ENCODE peak calls at places on chromosomes 5 and 9, in seven cellular contexts. V is astrocyte, P is OCI-LY7, G is mucosa of descending colon, S is A549, I is hepatocyte, D is fibroblast of lung. K is an unnamed sample.

GRCh38 chr9:137723396-137724113 is 104.8 kb downstream of the EHMT1 start:
- DNase-seq in V (no peak), P (no peak), G (no peak), S (no peak), I (no peak), D (no peak), K (no peak)

GRCh38 chr5:73218552-73219171 is 45.7 kb downstream of the TMEM174 start:
- DNase-seq in V (peak; percentile 41), P (peak; percentile 15), G (no peak), S (peak; percentile 44), I (peak; percentile 42), D (peak; percentile 60), K (peak; percentile 63)

GRCh38 chr9:114028646-114029045 is 49.5 kb downstream of the AMBP start:
- DNase-seq in V (no peak), P (no peak), G (no peak), S (no peak), I (no peak), D (no peak), K (no peak)

GRCh38 chr5:108748010-108748353 is 285 bp downstream of the FER start:
- DNase-seq in V (no peak), P (no peak), G (no peak), S (no peak), I (no peak), D (no peak), K (no peak)

GRCh38 chr5:44051591-44051990 is 337.6 kb downstream of the FGF10 start:
- DNase-seq in V (no peak), P (no peak), G (no peak), S (no peak), I (no peak), D (no peak), K (no peak)

GRCh38 chr5:91955610-91956009 is 572.5 kb upstream of the ARRDC3 start:
- DNase-seq in V (peak; percentile 12), P (no peak), G (no peak), S (no peak), I (no peak), D (no peak), K (no peak)

GRCh38 chr9:128096614-128097013 is 28.6 kb downstream of the SLC25A25 start:
- DNase-seq in V (no peak), P (no peak), G (no peak), S (no peak), I (peak; percentile 13), D (no peak), K (no peak)

GRCh38 chr5:63822633-63823032 is 139.6 kb downstream of the HTR1A start:
- DNase-seq in V (no peak), P (no peak), G (no peak), S (no peak), I (no peak), D (no peak), K (no peak)

GRCh38 chr5:139383993-139384590 is 995 bp upstream of the SLC23A1 start:
- DNase-seq in V (no peak), P (no peak), G (no peak), S (no peak), I (no peak), D (no peak), K (no peak)

GRCh38 chr5:78717674-78718073 is 69.1 kb upstream of the LHFPL2 start:
- DNase-seq in V (peak; percentile 54), P (no peak), G (no peak), S (no peak), I (peak; percentile 47), D (peak; percentile 29), K (peak; percentile 23)

GRCh38 chr9:969310-969692 is 7.2 kb upstream of the DMRT3 start:
- DNase-seq in V (no peak), P (no peak), G (no peak), S (no peak), I (no peak), D (no peak), K (no peak)

GRCh38 chr9:96089425-96089824 is 212.6 kb downstream of the HSD17B3 start:
- DNase-seq in V (no peak), P (no peak), G (no peak), S (no peak), I (no peak), D (no peak), K (no peak)

DNA sequence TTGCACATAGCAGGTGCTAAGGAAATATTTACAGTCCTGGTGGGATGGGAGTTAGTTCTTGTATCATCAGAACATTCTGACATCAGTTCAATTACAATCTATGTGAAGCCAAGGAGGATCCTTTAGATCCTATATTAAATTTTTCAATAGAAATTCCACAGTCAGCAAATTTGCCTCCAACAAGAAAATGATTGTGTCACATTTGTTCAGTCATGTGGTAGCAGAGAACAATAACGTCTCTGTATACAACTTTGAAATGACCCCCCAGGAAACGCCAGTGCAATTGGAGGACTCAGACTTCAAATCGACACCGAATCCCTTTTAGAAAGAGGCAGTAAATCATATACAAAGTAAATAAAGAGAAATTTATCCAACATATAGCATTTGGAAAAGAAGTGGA is 392.1 kb downstream of the DTWD2 start:
- DNase-seq in V (no peak), P (no peak), G (no peak), S (no peak), I (no peak), D (no peak), K (no peak)
- TF ChIP-seq CTCF in V (no peak), P (no peak), G (no peak), S (no peak), I (no peak), D (no peak), K (no peak)

DNA sequence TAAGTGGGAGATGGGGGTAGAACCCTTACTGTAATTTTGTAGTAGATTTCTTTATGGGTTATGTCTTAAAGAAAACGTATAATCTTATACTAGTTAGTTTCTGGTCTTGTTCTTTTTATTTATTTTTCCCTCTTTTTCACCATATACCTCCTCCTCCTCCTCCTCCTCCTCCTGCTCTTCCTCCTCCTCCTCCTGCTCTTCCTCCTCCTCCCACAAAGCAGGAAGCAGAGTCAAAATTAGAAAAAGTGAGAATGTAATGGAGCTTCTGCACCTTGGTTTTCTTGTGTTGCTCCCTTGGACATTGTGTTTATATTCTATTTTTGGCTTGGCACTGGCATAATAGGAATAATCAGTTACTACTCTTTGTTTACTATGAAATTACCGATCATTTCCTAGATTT is 4.5 kb downstream of the MACIR start:
- DNase-seq in V (no peak), P (no peak), G (no peak), S (no peak), I (no peak), D (peak; percentile 6), K (peak; percentile 23)
- H3K4me3 ChIP-seq in V (no peak overlapping the region), P (no peak overlapping the region), G (no peak overlapping the region), S (no peak overlapping the region), I (no peak overlapping the region), D (no peak overlapping the region), K (no peak overlapping the region)

GRCh38 chr9:70340572-70340971 is 73.9 kb downstream of the KLF9 start:
- DNase-seq in V (peak; percentile 20), P (peak; percentile 35), G (no peak), S (peak; percentile 18), I (peak; percentile 36), D (peak; percentile 70), K (peak; percentile 61)
- TF ChIP-seq CTCF in V (peak; percentile 37), P (peak; percentile 83), G (no peak), S (peak; percentile 52), I (peak; percentile 62), D (no peak), K (peak; percentile 33)

GRCh38 chr9:117744390-117744789 is 40.2 kb downstream of the TLR4 start:
- DNase-seq in V (no peak), P (no peak), G (no peak), S (no peak), I (no peak), D (no peak), K (no peak)
- H3K4me3 ChIP-seq in V (peak overlapping the region; percentile 62), P (no peak overlapping the region), G (no peak overlapping the region), S (no peak overlapping the region), I (no peak overlapping the region), D (no peak overlapping the region), K (no peak overlapping the region)

GRCh38 chr5:29720954-29721353 is 1472.5 kb upstream of the CDH6 start:
- DNase-seq in V (no peak), P (no peak), G (no peak), S (no peak), I (no peak), D (no peak), K (no peak)
- TF ChIP-seq CTCF in V (no peak), P (no peak), G (no peak), S (no peak), I (peak; percentile 6), D (no peak), K (no peak)

GRCh38 chr9:98707158-98708102 is 1.3 kb downstream of the GABBR2 start:
- DNase-seq in V (peak; percentile 74), P (no peak), G (peak; percentile 33), S (peak; percentile 69), I (peak; percentile 84), D (peak; percentile 82), K (peak; percentile 89)
- H3K4me3 ChIP-seq in V (peak overlapping the region; percentile 51), P (no peak overlapping the region), G (no peak overlapping the region), S (peak overlapping the region; percentile 52), I (no peak overlapping the region), D (peak overlapping the region; percentile 47), K (peak overlapping the region; percentile 50)

GRCh38 chr9:22241024-22241423 is 205.6 kb upstream of the DMRTA1 start:
- DNase-seq in V (peak; percentile 20), P (no peak), G (no peak), S (no peak), I (no peak), D (no peak), K (no peak)

GRCh38 chr9:22240619-22241018 is 206.0 kb upstream of the DMRTA1 start:
- DNase-seq in V (peak; percentile 68), P (peak; percentile 60), G (no peak), S (no peak), I (no peak), D (peak; percentile 49), K (peak; percentile 39)

GRCh38 chr9:22237497-22238363 is 208.9 kb upstream of the DMRTA1 start:
- DNase-seq in V (peak; percentile 96), P (no peak), G (no peak), S (peak; percentile 53), I (peak; percentile 63), D (peak; percentile 79), K (peak; percentile 88)

GRCh38 chr9:22241611-22242010 is 205.0 kb upstream of the DMRTA1 start:
- DNase-seq in V (no peak), P (peak; percentile 10), G (no peak), S (no peak), I (no peak), D (no peak), K (no peak)

DNA sequence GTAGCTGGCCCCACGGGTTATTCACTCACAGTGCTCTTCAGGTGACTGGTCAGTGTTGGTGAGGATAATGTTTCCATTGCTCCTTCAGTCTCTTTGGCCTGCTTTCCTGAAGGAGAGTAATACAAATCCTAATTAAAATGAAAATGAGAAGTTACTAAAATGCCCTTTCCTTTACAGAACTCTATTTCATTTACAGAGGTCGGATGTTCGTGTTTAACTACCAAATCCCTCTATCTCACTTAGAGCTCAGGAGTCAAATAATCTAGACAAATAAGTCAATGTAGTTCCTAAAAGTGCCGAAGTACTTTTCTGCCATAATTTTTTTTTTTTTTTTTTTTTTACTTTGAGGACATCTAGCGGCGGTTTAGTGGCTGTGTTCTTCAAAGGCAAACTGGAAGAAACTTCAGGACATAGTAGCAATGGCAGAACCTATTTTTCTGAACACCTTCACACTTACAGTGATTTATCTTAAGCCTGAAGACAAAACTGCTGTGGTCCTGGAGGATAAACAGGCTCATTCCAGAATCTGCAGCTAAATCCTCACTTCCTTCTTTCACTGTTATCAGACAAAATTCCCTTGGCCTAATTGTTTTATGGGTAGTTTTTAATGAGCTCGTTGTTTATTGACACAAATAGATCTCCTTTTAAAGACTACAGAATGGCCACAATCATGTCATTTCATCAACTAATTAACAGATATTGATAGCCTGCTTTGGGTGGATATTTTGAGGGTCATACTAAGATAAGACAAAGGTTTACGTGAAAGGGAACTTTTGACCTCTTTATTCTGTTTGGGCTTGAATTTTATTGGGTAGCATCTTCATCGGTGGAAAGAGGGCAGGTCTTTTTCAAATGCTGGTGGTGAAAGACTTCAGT is 207.6 kb upstream of the DMRTA1 start:
- DNase-seq in V (peak; percentile 56), P (peak; percentile 75), G (no peak), S (peak; percentile 7), I (peak; percentile 53), D (peak; percentile 74), K (peak; percentile 80)
- TF ChIP-seq CTCF in V (peak; percentile 58), P (peak; percentile 76), G (peak; percentile 34), S (peak; percentile 73), I (peak; percentile 47), D (peak; percentile 58), K (peak; percentile 54)

K was measured in cardiac fibroblast.